ENCODE peak calls at places on chromosomes 11 and 22, in six cellular contexts. W, K, F, Q, R and D are unnamed samples.
A peak's percentile ranks its signal among the peaks of the same experiment; 100 is the strongest.

GRCh38 chr22:37716708-37717107 is 19.9 kb downstream of the TRIOBP start:
- DNase-seq in W (no peak), K (no peak), F (no peak), Q (no peak), R (no peak), D (no peak)

GRCh38 chr11:9606799-9607510 is 33.5 kb downstream of the WEE1 start:
- DNase-seq in W (no peak), K (no peak), F (no peak), Q (no peak), R (no peak), D (no peak)

GRCh38 chr11:121651267-121651625 is 198.5 kb upstream of the SORL1-AS1 start:
- DNase-seq in W (no peak), K (no peak), F (no peak), Q (no peak), R (no peak), D (no peak)

GRCh38 chr11:58905141-58905715 is 34.1 kb upstream of the GLYATL1 start:
- DNase-seq in W (peak; percentile 79), K (no peak), F (peak; percentile 45), Q (peak; percentile 65), R (peak; percentile 40), D (no peak)

GRCh38 chr11:63793163-63793562 is 20.1 kb upstream of the SPINDOC start:
- DNase-seq in W (no peak), K (no peak), F (no peak), Q (no peak), R (no peak), D (no peak)

GRCh38 chr11:67240575-67241389 is 25.5 kb upstream of the GRK2 start:
- DNase-seq in W (peak; percentile 81), K (peak; percentile 64), F (no peak), Q (peak; percentile 73), R (peak; percentile 56), D (peak; percentile 51)

GRCh38 chr11:14413307-14414072 is 54.5 kb upstream of the RRAS2 start:
- DNase-seq in W (peak; percentile 88), K (no peak), F (no peak), Q (no peak), R (no peak), D (peak; percentile 75)

GRCh38 chr11:100647861-100648260 is 39.2 kb upstream of the ARHGAP42 start:
- DNase-seq in W (no peak), K (no peak), F (no peak), Q (peak; percentile 24), R (no peak), D (peak; percentile 26)

GRCh38 chr11:107713009-107713408 is 1.2 kb upstream of the SLN start:
- DNase-seq in W (no peak), K (no peak), F (no peak), Q (no peak), R (no peak), D (no peak)

GRCh38 chr11:76803811-76804600 is 20.9 kb downstream of the TSKU start:
- DNase-seq in W (no peak), K (no peak), F (no peak), Q (no peak), R (no peak), D (no peak)

GRCh38 chr22:39114157-39114511 is 17.1 kb downstream of the APOBEC3H start:
- DNase-seq in W (no peak), K (no peak), F (no peak), Q (no peak), R (no peak), D (no peak)

GRCh38 chr11:119728226-119728626 is 774 bp downstream of the NECTIN1 start:
- DNase-seq in W (peak; percentile 40), K (no peak), F (no peak), Q (no peak), R (no peak), D (no peak)

GRCh38 chr22:31776231-31776630 is 22.4 kb downstream of the DEPDC5 start:
- DNase-seq in W (peak; percentile 11), K (no peak), F (no peak), Q (no peak), R (no peak), D (no peak)

GRCh38 chr22:41576877-41577276 is 12.8 kb downstream of the PMM1 start:
- DNase-seq in W (peak; percentile 73), K (no peak), F (no peak), Q (peak; percentile 84), R (peak; percentile 1), D (peak; percentile 47)

GRCh38 chr11:86492370-86493030 is 117.8 kb downstream of the CCDC81 start:
- DNase-seq in W (peak; percentile 54), K (no peak), F (no peak), Q (no peak), R (peak; percentile 74), D (no peak)

GRCh38 chr11:70580036-70580805 is 181.9 kb downstream of the CTTN start:
- DNase-seq in W (peak; percentile 54), K (no peak), F (no peak), Q (no peak), R (no peak), D (no peak)

GRCh38 chr11:77042111-77042726 is 8.0 kb downstream of the B3GNT6 start:
- DNase-seq in W (no peak), K (no peak), F (no peak), Q (no peak), R (no peak), D (no peak)

GRCh38 chr11:122127020-122127419 is 11.0 kb upstream of the BLID start:
- DNase-seq in W (no peak), K (no peak), F (no peak), Q (no peak), R (no peak), D (no peak)

GRCh38 chr11:103528596-103528995 is 419.4 kb downstream of the DYNC2H1 start:
- DNase-seq in W (peak; percentile 47), K (no peak), F (no peak), Q (no peak), R (no peak), D (no peak)

GRCh38 chr11:104432981-104433380 is 269.0 kb upstream of the PDGFD start:
- DNase-seq in W (peak; percentile 34), K (no peak), F (no peak), Q (no peak), R (no peak), D (no peak)

GRCh38 chr11:70926543-70926942 is 325.8 kb downstream of the SHANK2 start:
- DNase-seq in W (no peak), K (no peak), F (no peak), Q (no peak), R (no peak), D (no peak)

GRCh38 chr22:36465232-36466021 is 16.0 kb downstream of the TXN2 start:
- DNase-seq in W (peak; percentile 96), K (peak; percentile 89), F (no peak), Q (no peak), R (peak; percentile 99), D (no peak)

GRCh38 chr11:106156290-106156937 is 79.0 kb downstream of the AASDHPPT start:
- DNase-seq in W (peak; percentile 79), K (no peak), F (no peak), Q (no peak), R (peak; percentile 59), D (no peak)

GRCh38 chr11:45165806-45166603 is 19.6 kb downstream of the PRDM11 start:
- DNase-seq in W (no peak), K (no peak), F (no peak), Q (no peak), R (no peak), D (no peak)

GRCh38 chr22:46061431-46062231 is 84.7 kb upstream of the WNT7B start:
- DNase-seq in W (no peak), K (no peak), F (no peak), Q (no peak), R (no peak), D (no peak)

GRCh38 chr11:6083129-6083528 is 24.4 kb upstream of the OR56B4 start:
- DNase-seq in W (no peak), K (no peak), F (no peak), Q (no peak), R (no peak), D (no peak)

GRCh38 chr22:37201066-37201820 is 11.0 kb downstream of the SSTR3 start:
- DNase-seq in W (no peak), K (no peak), F (no peak), Q (no peak), R (no peak), D (no peak)

GRCh38 chr22:40951795-40952602 is 821 bp downstream of the RBX1 start:
- DNase-seq in W (no peak), K (no peak), F (no peak), Q (no peak), R (peak; percentile 15), D (no peak)